ENCODE peak calls at places on chromosome 1, in six cellular contexts. T is fibroblast of the conjunctiva; P is NCI-H187; Z is iPS DF 19.7; D is stimulated activated CD4-positive, alpha-beta T cell treated with anti-CD3 and anti-CD28 coated beads, Interleukin-12 subunit alpha, Interleukin-12 subunit beta, amount 100 ng/mL, for 24 hours; U is heart right ventricle. M is an unnamed sample.

GRCh38 chr1:7469255-7469938 is 301.7 kb upstream of the VAMP3 start:
- DNase-seq in T (no peak), P (no peak), Z (no peak), D (no peak), U (no peak), M (no peak)

GRCh38 chr1:29382851-29383588 is 146.7 kb downstream of the PTPRU start:
- DNase-seq in T (no peak), P (no peak), Z (no peak), D (no peak), U (no peak), M (no peak)

GRCh38 chr1:248618878-248619277 is 16.0 kb downstream of the OR2T11 start:
- DNase-seq in T (no peak), P (no peak), Z (no peak), D (no peak), U (no peak), M (no peak)

GRCh38 chr1:180215856-180216625 is 14.0 kb upstream of the LHX4 start:
- DNase-seq in T (no peak), P (no peak), Z (no peak), D (no peak), U (no peak), M (no peak)

GRCh38 chr1:225882699-225883615 is 777 bp upstream of the TMEM63A start:
- DNase-seq in T (no peak), P (no peak), Z (no peak), D (no peak), U (peak; percentile 52), M (peak; percentile 59)

GRCh38 chr1:187509091-187509490 is 680.3 kb downstream of the PLA2G4A start:
- DNase-seq in T (no peak), P (peak; percentile 30), Z (no peak), D (no peak), U (no peak), M (no peak)

GRCh38 chr1:105664495-105664894 is 1392.0 kb upstream of the PRMT6 start:
- DNase-seq in T (no peak), P (no peak), Z (no peak), D (no peak), U (no peak), M (no peak)

GRCh38 chr1:24483441-24483840 is 19.2 kb upstream of the RCAN3 start:
- DNase-seq in T (no peak), P (no peak), Z (no peak), D (no peak), U (no peak), M (no peak)

GRCh38 chr1:18719786-18720436 is 89.3 kb downstream of the PAX7 start:
- DNase-seq in T (no peak), P (no peak), Z (no peak), D (no peak), U (no peak), M (no peak)

GRCh38 chr1:25797939-25798338 is 2.1 kb upstream of the SELENON start:
- DNase-seq in T (no peak), P (no peak), Z (no peak), D (no peak), U (no peak), M (peak; percentile 76)

GRCh38 chr1:37940299-37940947 is 6.4 kb downstream of the INPP5B start:
- DNase-seq in T (no peak), P (no peak), Z (no peak), D (no peak), U (no peak), M (no peak)

GRCh38 chr1:186680031-186681012 is at the start of gene PTGS2:
- DNase-seq in T (peak; percentile 97), P (no peak), Z (peak; percentile 75), D (peak; percentile 2), U (peak; percentile 73), M (peak; percentile 88)

GRCh38 chr1:212641956-212642355 is 33.4 kb downstream of the ATF3 start:
- DNase-seq in T (no peak), P (no peak), Z (no peak), D (no peak), U (no peak), M (no peak)

GRCh38 chr1:16146888-16147614 is 8.8 kb downstream of the EPHA2 start:
- DNase-seq in T (no peak), P (no peak), Z (no peak), D (no peak), U (no peak), M (no peak)

GRCh38 chr1:233113009-233113712 is 162.8 kb downstream of the NTPCR start:
- DNase-seq in T (peak; percentile 96), P (no peak), Z (peak; percentile 86), D (no peak), U (peak; percentile 70), M (peak; percentile 23)

GRCh38 chr1:244971524-244972216 is 107.3 kb upstream of the HNRNPU start:
- DNase-seq in T (no peak), P (peak; percentile 19), Z (no peak), D (no peak), U (no peak), M (no peak)

GRCh38 chr1:175591083-175591743 is 152.2 kb downstream of the TNR start:
- DNase-seq in T (no peak), P (peak; percentile 79), Z (no peak), D (no peak), U (no peak), M (no peak)

GRCh38 chr1:15540201-15540600 is 13.6 kb downstream of the DNAJC16 start:
- DNase-seq in T (no peak), P (no peak), Z (no peak), D (no peak), U (no peak), M (no peak)

GRCh38 chr1:103160281-103160680 is 52.0 kb upstream of the COL11A1 start:
- DNase-seq in T (no peak), P (no peak), Z (no peak), D (no peak), U (no peak), M (no peak)

GRCh38 chr1:180981596-180982387 is 40.9 kb downstream of the STX6 start:
- DNase-seq in T (no peak), P (peak; percentile 25), Z (peak; percentile 23), D (no peak), U (no peak), M (peak; percentile 48)

GRCh38 chr1:96837817-96838216 is 116.2 kb downstream of the PTBP2 start:
- DNase-seq in T (no peak), P (no peak), Z (no peak), D (no peak), U (no peak), M (no peak)

GRCh38 chr1:243422362-243422761 is 166.5 kb downstream of the SDCCAG8 start:
- DNase-seq in T (no peak), P (no peak), Z (no peak), D (no peak), U (no peak), M (no peak)

GRCh38 chr1:36533897-36534296 is 51.2 kb upstream of the CSF3R start:
- DNase-seq in T (no peak), P (no peak), Z (no peak), D (no peak), U (no peak), M (no peak)

GRCh38 chr1:209565759-209566678 is 17.5 kb upstream of the CAMK1G start:
- DNase-seq in T (peak; percentile 65), P (peak; percentile 29), Z (peak; percentile 67), D (peak; percentile 56), U (peak; percentile 79), M (peak; percentile 95)

GRCh38 chr1:94805912-94806311 is 14.2 kb upstream of the SLC44A3 start:
- DNase-seq in T (peak; percentile 45), P (no peak), Z (no peak), D (peak; percentile 14), U (peak; percentile 42), M (peak; percentile 72)

GRCh38 chr1:179883739-179884138 is 1.7 kb downstream of the TOR1AIP1 start:
- DNase-seq in T (no peak), P (no peak), Z (no peak), D (peak; percentile 26), U (no peak), M (peak; percentile 37)

GRCh38 chr1:62687421-62687902 is 724 bp downstream of the DOCK7 start:
- DNase-seq in T (peak; percentile 13), P (peak; percentile 45), Z (no peak), D (no peak), U (peak; percentile 17), M (peak; percentile 81)

GRCh38 chr1:204507317-204508105 is 8.7 kb upstream of the MDM4 start:
- DNase-seq in T (no peak), P (no peak), Z (no peak), D (no peak), U (no peak), M (peak; percentile 56)

GRCh38 chr1:43711049-43711448 is 3.7 kb downstream of the ST3GAL3 start:
- DNase-seq in T (no peak), P (no peak), Z (no peak), D (no peak), U (no peak), M (no peak)

M was measured in neural progenitor cell.